ENCODE peak calls at places on chromosomes 2 and 18, in four cellular contexts. M is breast epithelium, D is IMR-90, S is ascending aorta. P is an unnamed sample.
A peak's percentile ranks its signal among the peaks of the same experiment; 100 is the strongest.

GRCh38 chr2:17583166-17583565 is 42.7 kb downstream of the VSNL1 start:
- DNase-seq in D (no peak), M (no peak), S (no peak), P (no peak)

GRCh38 chr2:239966029-239966847 is 58.9 kb downstream of the NDUFA10 start:
- DNase-seq in S (no peak), M (no peak), D (no peak), P (no peak)

GRCh38 chr2:1633092-1633721 is 111.1 kb downstream of the PXDN start:
- DNase-seq in D (peak; percentile 48), S (no peak), M (no peak), P (no peak)

GRCh38 chr18:35451032-35451431 is 46.7 kb downstream of the INO80C start:
- DNase-seq in M (no peak), S (no peak), D (no peak), P (no peak)

GRCh38 chr2:69762513-69763494 is 20.9 kb downstream of the ANXA4 start:
- DNase-seq in S (no peak), D (no peak), M (no peak), P (no peak)

GRCh38 chr2:240800241-240800640 is 19.8 kb downstream of the KIF1A start:
- DNase-seq in S (no peak), M (peak; percentile 51), D (peak; percentile 3), P (peak; percentile 1)

GRCh38 chr18:65983750-65984149 is 232.9 kb downstream of the CDH7 start:
- DNase-seq in D (no peak), S (no peak), M (no peak), P (no peak)

GRCh38 chr2:16509042-16509441 is 156.6 kb downstream of the CYRIA start:
- DNase-seq in M (no peak), S (no peak), D (no peak), P (no peak)

GRCh38 chr2:9961014-9961413 is 9.5 kb downstream of the GRHL1 start:
- DNase-seq in M (no peak), D (no peak), S (no peak), P (no peak)

GRCh38 chr2:137031731-137032130 is 266.4 kb downstream of the THSD7B start:
- DNase-seq in M (no peak), D (no peak), S (no peak), P (no peak)

GRCh38 chr2:84894758-84895520 is 10.5 kb upstream of the TMSB10 start:
- DNase-seq in D (peak; percentile 52), M (no peak), S (peak; percentile 60), P (no peak)

GRCh38 chr18:57644540-57644939 is 22.9 kb upstream of the NARS1 start:
- DNase-seq in M (no peak), D (peak; percentile 17), S (no peak), P (no peak)

GRCh38 chr2:169360984-169361705 is 1.2 kb downstream of the LRP2 start:
- DNase-seq in M (no peak), D (no peak), S (no peak), P (no peak)

GRCh38 chr2:207416111-207416510 is 113.7 kb upstream of the CREB1 start:
- DNase-seq in S (no peak), D (no peak), M (no peak), P (no peak)

GRCh38 chr18:79348066-79348465 is 47.7 kb upstream of the NFATC1 start:
- DNase-seq in S (no peak), M (no peak), D (peak; percentile 63), P (no peak)

GRCh38 chr2:172101008-172101706 is 1.5 kb downstream of the DLX2 start:
- DNase-seq in D (no peak), S (no peak), M (no peak), P (no peak)

GRCh38 chr2:196887431-196887830 is 39.1 kb downstream of the PGAP1 start:
- DNase-seq in S (no peak), D (no peak), M (no peak), P (no peak)

GRCh38 chr2:167726788-167727187 is 520.6 kb downstream of the STK39 start:
- DNase-seq in M (no peak), S (no peak), D (no peak), P (no peak)

GRCh38 chr2:240813231-240813921 is 6.6 kb downstream of the KIF1A start:
- DNase-seq in S (peak; percentile 35), M (no peak), D (no peak), P (no peak)

GRCh38 chr2:100427627-100428258 is 10.3 kb upstream of the CHST10 start:
- DNase-seq in D (peak; percentile 38), M (no peak), S (no peak), P (peak; percentile 57)

GRCh38 chr2:131572175-131572574 is 44.5 kb downstream of the CCDC74A start:
- DNase-seq in M (no peak), D (peak; percentile 12), S (no peak), P (no peak)
- H3K27me3 ChIP-seq in M (no peaks in the 10 kb centered on the region), D (peaks cover 2% of the 10 kb centered on the region), S (no peaks in the 10 kb centered on the region), P (peaks cover 4% of the 10 kb centered on the region)

GRCh38 chr2:14422426-14422825 is 210.1 kb upstream of the LRATD1 start:
- DNase-seq in D (no peak), S (no peak), M (no peak), P (no peak)
- H3K9me3 ChIP-seq in D (no peaks in the 10 kb centered on the region), S (no peaks in the 10 kb centered on the region), M (no peaks in the 10 kb centered on the region), P (no peaks in the 10 kb centered on the region)

GRCh38 chr18:31044926-31045325 is 2.4 kb upstream of the DSC3 start:
- DNase-seq in M (no peak), D (no peak), S (no peak), P (no peak)
- H3K27me3 ChIP-seq in M (no peaks in the 10 kb centered on the region), D (peaks cover 21% of the 10 kb centered on the region), S (peaks cover 11% of the 10 kb centered on the region), P (peaks cover 31% of the 10 kb centered on the region)

GRCh38 chr2:149152597-149152996 is 114.1 kb downstream of the LYPD6B start:
- DNase-seq in D (no peak), S (no peak), M (no peak), P (no peak)

GRCh38 chr2:149146876-149147275 is 108.4 kb downstream of the LYPD6B start:
- DNase-seq in D (no peak), M (no peak), S (no peak), P (no peak)

GRCh38 chr2:149145314-149146295 is 107.1 kb downstream of the LYPD6B start:
- DNase-seq in D (no peak), S (no peak), M (no peak), P (no peak)

GRCh38 chr2:149148195-149149006 is 109.9 kb downstream of the LYPD6B start:
- DNase-seq in M (no peak), S (no peak), D (no peak), P (no peak)

GRCh38 chr2:149149007-149149297 is 110.5 kb downstream of the LYPD6B start:
- DNase-seq in M (no peak), D (no peak), S (no peak), P (no peak)
- H3K9me3 ChIP-seq in M (no peaks in the 10 kb centered on the region), D (no peaks in the 10 kb centered on the region), S (no peaks in the 10 kb centered on the region), P (no peaks in the 10 kb centered on the region)

GRCh38 chr2:98936917-98937351 is 909 bp upstream of the CRACDL start:
- DNase-seq in M (no peak), D (no peak), S (no peak), P (no peak)
- H3K27me3 ChIP-seq in M (no peaks in the 10 kb centered on the region), D (peaks cover 60% of the 10 kb centered on the region), S (no peaks in the 10 kb centered on the region), P (peaks cover 42% of the 10 kb centered on the region)

DNA sequence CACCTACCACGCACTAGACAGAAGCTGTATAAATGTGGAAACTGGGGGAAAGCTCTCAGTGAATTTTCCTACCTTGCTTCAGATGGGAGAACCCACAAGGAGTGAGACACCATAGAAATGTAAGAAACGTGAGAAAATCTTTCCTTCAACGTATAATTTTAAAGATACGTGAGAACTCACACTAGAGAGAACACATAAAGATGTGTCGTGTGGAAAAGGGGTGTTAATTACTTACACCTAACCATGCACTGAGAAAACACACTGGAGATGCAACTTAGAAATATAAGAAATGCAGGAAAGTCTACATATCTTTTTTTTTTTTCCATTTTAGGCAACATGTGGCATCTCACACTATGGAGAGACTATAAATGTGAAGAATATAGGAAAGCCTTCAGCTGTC is 352.9 kb upstream of the NETO1 start:
- DNase-seq in D (no peak), M (no peak), S (no peak), P (no peak)
- H3K9me3 ChIP-seq in D (peaks cover 27% of the 10 kb centered on the region), M (peaks cover 7% of the 10 kb centered on the region), S (no peaks in the 10 kb centered on the region), P (peaks cover 4% of the 10 kb centered on the region)

GRCh38 chr18:70501358-70501757 is 212.5 kb downstream of the SOCS6 start:
- DNase-seq in M (no peak), D (no peak), S (no peak), P (no peak)

GRCh38 chr18:70500748-70501147 is 211.9 kb downstream of the SOCS6 start:
- DNase-seq in M (no peak), D (no peak), S (no peak), P (no peak)

GRCh38 chr18:70499218-70499691 is 210.4 kb downstream of the SOCS6 start:
- DNase-seq in M (no peak), D (no peak), S (no peak), P (no peak)

DNA sequence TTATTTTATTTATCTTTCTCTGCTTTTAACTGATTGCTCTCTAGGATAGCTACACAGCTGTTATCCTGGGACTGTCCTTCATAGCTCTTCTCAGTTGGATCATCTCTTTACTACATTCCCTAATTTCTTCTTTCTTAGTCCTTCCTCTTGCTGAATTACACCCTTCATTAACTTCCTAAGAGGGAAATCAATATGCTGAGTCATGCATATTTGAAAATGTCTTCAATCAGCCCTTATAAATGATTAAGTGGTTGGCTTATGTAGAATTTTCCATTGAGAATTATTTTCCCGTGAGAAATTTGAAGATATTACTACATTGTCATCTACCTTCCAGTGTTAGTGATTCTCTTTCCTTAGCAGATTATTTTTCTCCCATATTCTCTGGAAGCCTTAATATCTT is 214.2 kb downstream of the SOCS6 start:
- DNase-seq in S (no peak), D (no peak), M (no peak), P (no peak)
- H3K27me3 ChIP-seq in S (no peaks in the 10 kb centered on the region), D (no peaks in the 10 kb centered on the region), M (no peaks in the 10 kb centered on the region), P (no peaks in the 10 kb centered on the region)

GRCh38 chr2:89811295-89811694 is 1119.8 kb downstream of the RPIA start:
- DNase-seq in M (no peak), D (no peak), S (no peak), P (no peak)
- H3K9me3 ChIP-seq in M (peaks cover 55% of the 10 kb centered on the region), D (peaks cover 32% of the 10 kb centered on the region), S (peaks cover 12% of the 10 kb centered on the region), P (peaks cover 58% of the 10 kb centered on the region)